ENCODE peak calls at places on chromosomes 13 and 19, in nine cellular contexts. M is stimulated activated CD8-positive, alpha-beta memory T cell treated with anti-CD3 and anti-CD28 coated beads, Interleukin-7, amount 100 ng/mL, for 1 hour; L is brain microvascular endothelial cell; O is cardiac fibroblast; U is adipocyte; X is pancreas; D is hepatic stellate cell; E is upper lobe of right lung; I is mesendoderm. Q is an unnamed sample.
A peak's percentile ranks its signal among the peaks of the same experiment; 100 is the strongest.

GRCh38 chr19:45591004-45591637 is 6.5 kb upstream of the OPA3 start:
- DNase-seq in M (no peak), L (no peak), O (no peak), U (no peak), X (peak; percentile 49), D (no peak), E (peak; percentile 75), I (peak; percentile 77), Q (no peak)

GRCh38 chr13:113317031-113317430 is 20.0 kb downstream of the LAMP1 start:
- DNase-seq in M (no peak), L (no peak), O (no peak), U (no peak), X (no peak), D (no peak), E (no peak), I (no peak), Q (no peak)

GRCh38 chr13:80591978-80592377 is 251.1 kb upstream of the SPRY2 start:
- DNase-seq in M (no peak), L (no peak), O (no peak), U (no peak), X (no peak), D (no peak), E (no peak), I (no peak), Q (no peak)

GRCh38 chr13:95160112-95160906 is 140.9 kb downstream of the ABCC4 start:
- DNase-seq in M (no peak), L (no peak), O (peak; percentile 38), U (peak; percentile 28), X (no peak), D (no peak), E (no peak), I (no peak), Q (no peak)

GRCh38 chr13:52348983-52349780 is 56.8 kb downstream of the THSD1 start:
- DNase-seq in M (no peak), L (peak; percentile 46), O (peak; percentile 79), U (peak; percentile 27), X (no peak), D (peak; percentile 36), E (no peak), I (peak; percentile 48), Q (peak; percentile 86)

GRCh38 chr13:53238241-53238640 is 209.6 kb downstream of the OLFM4 start:
- DNase-seq in M (no peak), L (no peak), O (no peak), U (no peak), X (no peak), D (no peak), E (no peak), I (peak; percentile 66), Q (no peak)

GRCh38 chr19:46471116-46471733 is at the start of gene PNMA8A:
- DNase-seq in M (no peak), L (peak; percentile 63), O (peak; percentile 74), U (peak; percentile 85), X (peak; percentile 58), D (no peak), E (peak; percentile 79), I (peak; percentile 91), Q (no peak)

GRCh38 chr13:113209880-113210421 is 538 bp downstream of the CUL4A start:
- DNase-seq in M (peak; percentile 33), L (peak; percentile 20), O (peak; percentile 62), U (peak; percentile 82), X (peak; percentile 57), D (peak; percentile 50), E (peak; percentile 87), I (peak; percentile 83), Q (peak; percentile 46)

GRCh38 chr19:5719274-5719960 is 529 bp downstream of the LONP1 start:
- DNase-seq in M (no peak), L (no peak), O (peak; percentile 26), U (peak; percentile 80), X (no peak), D (no peak), E (peak; percentile 72), I (no peak), Q (no peak)

GRCh38 chr19:18203408-18203862 is 407 bp downstream of the RAB3A start:
- DNase-seq in M (no peak), L (no peak), O (no peak), U (peak; percentile 39), X (no peak), D (no peak), E (peak; percentile 79), I (no peak), Q (no peak)